ENCODE peak calls at places on chromosomes 5 and 9, in nine cellular contexts. T, J, V, F, K, E, W, R and N are unnamed samples.

GRCh38 chr9:87007711-87008360 is 60.5 kb upstream of the GAS1 start:
- DNase-seq in T (no peak), J (no peak), V (no peak), F (no peak), K (no peak), E (no peak), W (no peak), R (no peak), N (no peak)

GRCh38 chr9:120066315-120066714 is 513.7 kb downstream of the CDK5RAP2 start:
- DNase-seq in T (no peak), J (no peak), V (no peak), F (no peak), K (no peak), E (no peak), W (no peak), R (no peak), N (no peak)

GRCh38 chr9:90801507-90802289 is at the start of gene SYK:
- DNase-seq in T (peak), J (peak), V (no peak), F (peak), K (no peak), E (peak), W (peak), R (no peak), N (peak)

GRCh38 chr9:89428901-89429890 is 68.7 kb downstream of the SEMA4D start:
- DNase-seq in T (no peak), J (no peak), V (no peak), F (peak), K (peak), E (peak), W (no peak), R (no peak), N (no peak)

GRCh38 chr5:180323929-180324632 is 29.1 kb downstream of the GFPT2 start:
- DNase-seq in T (no peak), J (no peak), V (no peak), F (no peak), K (no peak), E (peak), W (no peak), R (no peak), N (peak)

GRCh38 chr9:112665347-112665746 is 52.6 kb downstream of the INIP start:
- DNase-seq in T (no peak), J (no peak), V (no peak), F (no peak), K (peak), E (no peak), W (no peak), R (no peak), N (peak)

GRCh38 chr5:165076686-165077085 is 1571.3 kb downstream of the MAT2B start:
- DNase-seq in T (no peak), J (no peak), V (no peak), F (no peak), K (no peak), E (no peak), W (no peak), R (no peak), N (no peak)

GRCh38 chr9:69885931-69886330 is 65.3 kb downstream of the CFAP95 start:
- DNase-seq in T (no peak), J (no peak), V (no peak), F (no peak), K (no peak), E (no peak), W (no peak), R (no peak), N (no peak)

GRCh38 chr5:1930501-1930879 is 47.8 kb upstream of the IRX4 start:
- DNase-seq in T (no peak), J (no peak), V (no peak), F (no peak), K (no peak), E (peak), W (peak), R (no peak), N (no peak)

GRCh38 chr9:93184439-93185221 is 691 bp downstream of the WNK2 start:
- DNase-seq in T (peak), J (no peak), V (no peak), F (peak), K (peak), E (no peak), W (no peak), R (no peak), N (no peak)

GRCh38 chr9:93185261-93186150 is 1.6 kb downstream of the WNK2 start:
- DNase-seq in T (peak), J (no peak), V (no peak), F (no peak), K (no peak), E (no peak), W (no peak), R (no peak), N (no peak)

GRCh38 chr9:93183106-93183662 is 755 bp upstream of the WNK2 start:
- DNase-seq in T (no peak), J (no peak), V (no peak), F (no peak), K (no peak), E (no peak), W (no peak), R (no peak), N (no peak)

GRCh38 chr9:93182572-93182971 is 1.4 kb upstream of the WNK2 start:
- DNase-seq in T (peak), J (no peak), V (no peak), F (no peak), K (no peak), E (no peak), W (no peak), R (no peak), N (no peak)

DNA sequence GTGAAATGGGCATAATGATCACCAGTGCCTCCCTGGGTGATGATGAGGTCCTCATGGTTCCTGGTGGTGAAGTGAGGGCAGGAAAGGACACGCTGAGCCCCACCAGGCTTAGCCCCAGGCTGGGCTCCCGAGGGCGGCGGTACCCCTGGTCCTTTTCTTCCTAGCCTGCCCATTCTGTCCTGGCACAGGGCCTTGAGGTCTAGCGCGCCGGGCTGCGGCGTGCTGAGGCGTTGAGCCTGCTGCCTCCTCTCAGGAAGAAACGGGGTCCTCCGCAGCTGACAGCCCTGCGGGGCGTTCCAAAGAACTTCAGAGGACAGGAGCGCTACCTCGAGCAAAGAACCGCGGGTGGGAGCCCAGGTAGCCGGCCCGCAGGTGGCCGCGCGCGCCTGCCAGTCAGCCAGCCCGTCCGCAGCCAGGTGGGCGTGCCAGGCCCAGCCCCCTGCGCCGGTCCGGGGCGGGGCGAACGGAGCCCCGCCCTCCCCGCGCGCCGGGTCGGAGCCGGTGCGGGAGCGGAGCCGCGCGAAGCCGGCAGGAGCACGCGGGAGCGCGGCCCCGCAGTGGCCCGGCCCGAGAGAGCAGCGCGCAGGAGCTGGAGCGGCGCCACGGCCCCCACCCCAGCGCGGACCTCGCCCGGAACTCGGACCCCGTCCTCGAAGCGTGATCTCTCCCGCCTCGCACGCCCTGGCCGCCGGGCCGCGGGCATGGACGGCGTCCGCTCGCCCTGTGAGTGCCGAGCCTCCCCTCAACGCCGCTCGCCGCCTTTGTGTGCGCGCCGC is at the start of gene WNK2:
- DNase-seq in T (peak), J (no peak), V (no peak), F (peak), K (peak), E (peak), W (no peak), R (no peak), N (peak)
- TF ChIP-seq CTCF in T (no peak), J (no peak), V (no peak), F (no peak), K (no peak), E (no peak), W (no peak), R (no peak), N (no peak)

GRCh38 chr9:99368341-99369326 is 146.6 kb downstream of the SEC61B start:
- DNase-seq in T (no peak), J (peak), V (no peak), F (peak), K (peak), E (peak), W (peak), R (no peak), N (no peak)
- H3K4me3 ChIP-seq in T (peak), J (no peak), V (peak), F (no peak), K (peak), E (peak), W (peak), R (peak), N (peak)

DNA sequence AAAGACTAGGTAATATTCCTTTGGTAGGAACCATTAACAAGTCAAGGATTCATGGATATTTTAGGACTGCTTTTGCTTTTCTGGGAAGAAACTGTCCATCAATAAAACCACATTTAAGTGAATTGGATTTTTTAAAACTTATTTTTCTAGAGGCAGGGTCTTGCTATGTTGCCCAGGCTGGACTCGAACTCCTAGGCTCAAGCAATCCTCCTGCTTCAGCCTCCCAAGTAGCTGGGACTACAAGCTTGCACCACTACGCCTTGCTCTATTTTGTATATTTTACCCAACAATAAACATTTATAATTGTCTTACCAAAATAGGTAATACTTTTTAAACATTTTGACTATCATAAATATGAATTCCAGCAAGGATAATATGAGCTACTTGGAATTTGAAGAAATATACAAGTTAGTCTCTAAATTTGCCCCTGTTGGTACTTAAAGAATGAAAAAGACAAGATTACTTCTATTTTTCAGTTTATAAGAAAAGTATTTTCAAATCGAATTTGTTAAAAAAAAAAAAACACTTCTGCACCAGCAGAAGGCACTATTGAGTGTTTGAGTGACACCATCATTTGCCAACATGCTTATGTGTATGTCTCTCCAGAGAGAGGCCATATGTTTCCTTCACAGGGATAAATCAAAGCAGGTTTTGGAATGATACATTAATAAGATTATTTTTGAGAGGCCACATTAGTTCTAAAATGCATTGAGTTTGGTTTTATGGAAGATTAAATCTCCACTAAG is 60.0 kb upstream of the CARTPT start:
- DNase-seq in T (no peak), J (no peak), V (no peak), F (no peak), K (peak), E (no peak), W (no peak), R (no peak), N (peak)
- TF ChIP-seq CTCF in T (peak), J (peak), V (peak), F (peak), K (peak), E (no peak), W (no peak), R (peak), N (peak)

DNA sequence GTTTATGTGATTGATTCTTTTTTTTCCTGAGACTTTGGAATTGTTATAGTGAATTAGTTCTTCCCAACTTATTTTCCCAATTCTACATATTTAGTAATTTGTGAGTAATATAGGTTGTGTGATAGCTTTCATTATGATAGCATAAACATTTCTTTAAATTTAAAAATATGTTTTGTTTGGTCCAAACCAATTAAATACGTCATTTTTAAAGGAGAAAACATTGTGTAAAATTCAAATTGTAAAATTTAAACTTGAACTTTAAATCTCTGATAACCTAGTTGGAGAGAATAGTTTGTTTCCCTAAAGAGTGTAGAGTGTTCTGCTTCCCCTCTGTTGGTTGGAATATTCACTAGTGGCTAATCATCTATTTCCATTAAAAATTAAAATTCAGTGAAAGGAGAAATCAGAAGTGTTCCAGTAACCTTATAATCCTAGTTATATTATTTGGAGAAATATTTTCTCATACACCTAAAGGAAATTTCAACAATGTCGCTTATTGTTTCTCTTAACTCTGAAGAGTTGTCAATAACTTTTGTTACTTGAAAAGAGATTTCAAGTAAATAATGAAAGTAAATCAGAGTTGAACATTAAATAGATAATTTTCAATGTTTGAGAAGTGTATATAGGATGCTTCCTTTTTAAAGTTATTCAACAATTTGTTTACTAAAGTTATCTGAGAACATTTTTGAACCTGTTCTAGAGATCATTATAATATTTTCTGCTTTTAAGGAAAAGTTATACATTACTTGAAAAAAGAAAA is 2.9 kb downstream of the NIPBL start:
- DNase-seq in T (no peak), J (no peak), V (no peak), F (no peak), K (no peak), E (no peak), W (no peak), R (no peak), N (no peak)
- H3K4me3 ChIP-seq in T (no peak), J (no peak), V (peak), F (peak), K (peak), E (peak), W (peak), R (peak), N (peak)

GRCh38 chr9:72365525-72366256 is 683 bp upstream of the ZFAND5 start:
- DNase-seq in T (peak), J (peak), V (peak), F (peak), K (peak), E (peak), W (peak), R (no peak), N (no peak)

GRCh38 chr9:72362680-72363139 is 2.3 kb downstream of the ZFAND5 start:
- DNase-seq in T (peak), J (peak), V (peak), F (peak), K (peak), E (peak), W (peak), R (peak), N (peak)

GRCh38 chr9:72363908-72364678 is 915 bp downstream of the ZFAND5 start:
- DNase-seq in T (peak), J (peak), V (no peak), F (peak), K (peak), E (peak), W (peak), R (no peak), N (peak)

GRCh38 chr9:72363226-72363625 is 1.8 kb downstream of the ZFAND5 start:
- DNase-seq in T (no peak), J (no peak), V (no peak), F (no peak), K (no peak), E (no peak), W (no peak), R (no peak), N (peak)

GRCh38 chr9:72364679-72365524 is at the start of gene ZFAND5:
- DNase-seq in T (peak), J (peak), V (no peak), F (peak), K (peak), E (peak), W (peak), R (peak), N (peak)
- TF ChIP-seq CTCF in T (no peak), J (no peak), V (peak), F (peak), K (no peak), E (peak), W (no peak), R (peak), N (no peak)

GRCh38 chr5:159702301-159702700 is 214.0 kb upstream of the ADRA1B start:
- DNase-seq in T (no peak), J (no peak), V (no peak), F (no peak), K (no peak), E (no peak), W (no peak), R (no peak), N (no peak)

GRCh38 chr5:159700016-159700415 is 216.3 kb upstream of the ADRA1B start:
- DNase-seq in T (no peak), J (no peak), V (no peak), F (no peak), K (no peak), E (no peak), W (no peak), R (no peak), N (peak)

GRCh38 chr5:159695741-159696294 is 220.5 kb upstream of the ADRA1B start:
- DNase-seq in T (no peak), J (peak), V (no peak), F (no peak), K (no peak), E (no peak), W (no peak), R (no peak), N (no peak)

GRCh38 chr5:159697536-159697935 is 218.7 kb upstream of the ADRA1B start:
- DNase-seq in T (no peak), J (no peak), V (no peak), F (no peak), K (no peak), E (no peak), W (no peak), R (no peak), N (peak)

DNA sequence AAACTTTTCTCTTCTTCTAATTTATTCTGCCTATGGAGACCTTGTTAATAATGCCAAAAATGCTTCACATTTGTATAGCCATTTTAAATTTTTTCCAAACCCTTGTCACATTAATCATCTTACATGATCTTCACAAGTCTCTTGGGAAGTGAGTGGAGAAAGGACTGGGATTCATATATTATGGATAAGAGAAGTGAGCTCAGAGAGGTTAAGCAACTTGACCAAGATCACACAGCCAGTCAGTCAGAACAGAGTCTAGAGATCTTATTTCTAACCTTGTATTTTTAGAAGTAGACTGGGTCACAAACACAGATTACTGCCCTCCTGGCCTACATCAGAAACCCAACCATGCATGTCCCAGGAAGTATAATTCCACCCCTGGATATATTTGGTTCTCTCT is 218.0 kb upstream of the ADRA1B start:
- DNase-seq in T (no peak), J (no peak), V (no peak), F (no peak), K (no peak), E (no peak), W (no peak), R (no peak), N (no peak)
- H3K4me3 ChIP-seq in T (no peak), J (no peak), V (no peak), F (no peak), K (no peak), E (no peak), W (no peak), R (no peak), N (no peak)

GRCh38 chr9:1619915-1620705 is 395.0 kb upstream of the SMARCA2 start:
- DNase-seq in T (no peak), J (no peak), V (no peak), F (peak), K (peak), E (no peak), W (no peak), R (no peak), N (peak)
- TF ChIP-seq CTCF in T (no peak), J (no peak), V (peak), F (peak), K (peak), E (no peak), W (no peak), R (peak), N (peak)

GRCh38 chr5:176532795-176533194 is 4.4 kb downstream of the RNF44 start:
- DNase-seq in T (no peak), J (no peak), V (no peak), F (no peak), K (no peak), E (no peak), W (no peak), R (no peak), N (no peak)
- H3K4me3 ChIP-seq in T (no peak), J (no peak), V (no peak), F (no peak), K (no peak), E (no peak), W (no peak), R (no peak), N (no peak)